ENCODE peak calls at places on chromosomes 6 and 20, in four cellular contexts. One of them, this sample, is unnamed.

GRCh38 chr6:41712651-41713103 is 22.7 kb downstream of the TFEB start:
- DNase-seq in iPS DF 19.7: no peak
- DNase-seq in GM23338: no peak
- DNase-seq in iris pigment epithelial cell: peak
- DNase-seq in this sample: no peak

GRCh38 chr6:4668271-4669179 is 107.7 kb upstream of the CDYL start:
- DNase-seq in iPS DF 19.7: no peak
- DNase-seq in GM23338: no peak
- DNase-seq in iris pigment epithelial cell: peak
- DNase-seq in this sample: no peak

GRCh38 chr6:130810307-130811030 is 16.7 kb upstream of the SMLR1 start:
- DNase-seq in iPS DF 19.7: no peak
- DNase-seq in iris pigment epithelial cell: no peak
- DNase-seq in GM23338: peak
- DNase-seq in this sample: no peak

GRCh38 chr6:108156180-108156937 is 9.5 kb upstream of the NR2E1 start:
- DNase-seq in GM23338: peak
- DNase-seq in iris pigment epithelial cell: no peak
- DNase-seq in iPS DF 19.7: no peak
- DNase-seq in this sample: no peak

GRCh38 chr6:12709116-12709515 is 7.5 kb upstream of the PHACTR1 start:
- DNase-seq in iris pigment epithelial cell: peak
- DNase-seq in iPS DF 19.7: no peak
- DNase-seq in GM23338: no peak
- DNase-seq in this sample: peak

GRCh38 chr6:167757821-167758220 is 68.9 kb upstream of the AFDN start:
- DNase-seq in GM23338: no peak
- DNase-seq in iPS DF 19.7: no peak
- DNase-seq in iris pigment epithelial cell: no peak
- DNase-seq in this sample: no peak

GRCh38 chr6:35970181-35970580 is 49.3 kb upstream of the SRPK1 start:
- DNase-seq in GM23338: no peak
- DNase-seq in iris pigment epithelial cell: peak
- DNase-seq in iPS DF 19.7: no peak
- DNase-seq in this sample: peak

GRCh38 chr20:57693002-57693582 is 16.7 kb downstream of the PMEPA1 start:
- DNase-seq in iris pigment epithelial cell: no peak
- DNase-seq in iPS DF 19.7: no peak
- DNase-seq in GM23338: peak
- DNase-seq in this sample: no peak

This sample was measured in HS-5.